ENCODE peak calls at places on chromosomes 6 and 20, in seven cellular contexts. E is stimulated activated CD4-positive, alpha-beta T cell treated with anti-CD3 and anti-CD28 coated beads, TNF-alpha, amount 100 ng/mL, for 24 hours; G is nucleus accumbens; U is fibroblast of mammary gland; Q is upper lobe of right lung; C is astrocyte; A is NCI-H1417. T is an unnamed sample.

GRCh38 chr6:157625764-157626163 is 197.3 kb upstream of the SNX9 start:
- DNase-seq in G (no peak), U (no peak), E (no peak), A (no peak), C (no peak), Q (no peak), T (no peak)

GRCh38 chr20:51660741-51661608 is 107.2 kb downstream of the ATP9A start:
- DNase-seq in G (no peak), U (peak), E (no peak), A (no peak), C (peak), Q (no peak), T (no peak)

GRCh38 chr6:91161246-91161645 is 574.4 kb upstream of the MAP3K7 start:
- DNase-seq in A (no peak), U (no peak), E (no peak), Q (no peak), G (no peak), C (no peak), T (no peak)

GRCh38 chr6:29813809-29814208 is 13.8 kb upstream of the HLA-G start:
- DNase-seq in A (no peak), U (peak), E (no peak), Q (no peak), G (no peak), C (no peak), T (no peak)

GRCh38 chr6:151765444-151765886 is 42.0 kb upstream of the ESR1 start:
- DNase-seq in E (no peak), Q (no peak), A (peak), C (peak), U (peak), G (no peak), T (peak)

GRCh38 chr20:11716239-11716944 is 201.3 kb upstream of the BTBD3 start:
- DNase-seq in U (peak), C (peak), A (no peak), G (no peak), E (no peak), Q (no peak), T (peak)

GRCh38 chr6:90375681-90376439 is 79.2 kb upstream of the BACH2 start:
- DNase-seq in E (no peak), G (no peak), C (peak), A (no peak), U (peak), Q (no peak), T (no peak)

GRCh38 chr6:75103411-75103810 is 102.4 kb downstream of the COL12A1 start:
- DNase-seq in E (no peak), U (no peak), C (no peak), A (no peak), Q (no peak), G (no peak), T (no peak)

GRCh38 chr20:23316626-23317025 is 34.0 kb upstream of the NXT1 start:
- DNase-seq in A (no peak), U (no peak), C (no peak), G (no peak), Q (no peak), E (no peak), T (no peak)

T was measured in G401.